ENCODE peak calls at places on chromosome 7, in six cellular contexts. One of them, this sample, is unnamed.

GRCh38 chr7:356087-356486 is 66.1 kb downstream of the FOXL3 start:
- DNase-seq in activated naive CD4-positive, alpha-beta T cell: no peak
- DNase-seq in stimulated activated CD4-positive, alpha-beta T cell treated with anti-CD3 and anti-CD28 coated beads, Interleukin-4, amount 100 ng/mL, for 1 hour: no peak
- DNase-seq in activated naive CD8-positive, alpha-beta T cell treated with anti-CD3 and anti-CD28 coated beads, Interleukin-2, amount 50 U/mL, for 24 hours: no peak
- DNase-seq in ACHN: no peak
- DNase-seq in AG09319: no peak
- DNase-seq in this sample: no peak

GRCh38 chr7:39979406-39980073 is 29.5 kb downstream of the CDK13 start:
- DNase-seq in activated naive CD4-positive, alpha-beta T cell: no peak
- DNase-seq in stimulated activated CD4-positive, alpha-beta T cell treated with anti-CD3 and anti-CD28 coated beads, Interleukin-4, amount 100 ng/mL, for 1 hour: no peak
- DNase-seq in activated naive CD8-positive, alpha-beta T cell treated with anti-CD3 and anti-CD28 coated beads, Interleukin-2, amount 50 U/mL, for 24 hours: no peak
- DNase-seq in ACHN: no peak
- DNase-seq in AG09319: no peak
- DNase-seq in this sample: no peak

GRCh38 chr7:155974186-155974897 is 162.1 kb upstream of the SHH start:
- DNase-seq in activated naive CD4-positive, alpha-beta T cell: no peak
- DNase-seq in stimulated activated CD4-positive, alpha-beta T cell treated with anti-CD3 and anti-CD28 coated beads, Interleukin-4, amount 100 ng/mL, for 1 hour: no peak
- DNase-seq in activated naive CD8-positive, alpha-beta T cell treated with anti-CD3 and anti-CD28 coated beads, Interleukin-2, amount 50 U/mL, for 24 hours: no peak
- DNase-seq in ACHN: no peak
- DNase-seq in AG09319: no peak
- DNase-seq in this sample: no peak

GRCh38 chr7:14691034-14691433 is 211.5 kb downstream of the DGKB start:
- DNase-seq in activated naive CD4-positive, alpha-beta T cell: no peak
- DNase-seq in stimulated activated CD4-positive, alpha-beta T cell treated with anti-CD3 and anti-CD28 coated beads, Interleukin-4, amount 100 ng/mL, for 1 hour: no peak
- DNase-seq in activated naive CD8-positive, alpha-beta T cell treated with anti-CD3 and anti-CD28 coated beads, Interleukin-2, amount 50 U/mL, for 24 hours: no peak
- DNase-seq in ACHN: no peak
- DNase-seq in AG09319: no peak
- DNase-seq in this sample: no peak

GRCh38 chr7:26668821-26669220 is 195.6 kb downstream of the SKAP2 start:
- DNase-seq in activated naive CD4-positive, alpha-beta T cell: no peak
- DNase-seq in stimulated activated CD4-positive, alpha-beta T cell treated with anti-CD3 and anti-CD28 coated beads, Interleukin-4, amount 100 ng/mL, for 1 hour: no peak
- DNase-seq in activated naive CD8-positive, alpha-beta T cell treated with anti-CD3 and anti-CD28 coated beads, Interleukin-2, amount 50 U/mL, for 24 hours: no peak
- DNase-seq in ACHN: peak; percentile 83
- DNase-seq in AG09319: no peak
- DNase-seq in this sample: no peak

GRCh38 chr7:92461027-92462003 is 14.0 kb downstream of the GATAD1 start:
- DNase-seq in activated naive CD4-positive, alpha-beta T cell: no peak
- DNase-seq in stimulated activated CD4-positive, alpha-beta T cell treated with anti-CD3 and anti-CD28 coated beads, Interleukin-4, amount 100 ng/mL, for 1 hour: peak; percentile 7
- DNase-seq in activated naive CD8-positive, alpha-beta T cell treated with anti-CD3 and anti-CD28 coated beads, Interleukin-2, amount 50 U/mL, for 24 hours: peak; percentile 10
- DNase-seq in ACHN: peak; percentile 83
- DNase-seq in AG09319: no peak
- DNase-seq in this sample: no peak

GRCh38 chr7:91182819-91183405 is 81.3 kb upstream of the FZD1 start:
- DNase-seq in activated naive CD4-positive, alpha-beta T cell: no peak
- DNase-seq in stimulated activated CD4-positive, alpha-beta T cell treated with anti-CD3 and anti-CD28 coated beads, Interleukin-4, amount 100 ng/mL, for 1 hour: no peak
- DNase-seq in activated naive CD8-positive, alpha-beta T cell treated with anti-CD3 and anti-CD28 coated beads, Interleukin-2, amount 50 U/mL, for 24 hours: no peak
- DNase-seq in ACHN: no peak
- DNase-seq in AG09319: peak; percentile 83
- DNase-seq in this sample: no peak

GRCh38 chr7:87797798-87798403 is 78.3 kb downstream of the SLC25A40 start:
- DNase-seq in activated naive CD4-positive, alpha-beta T cell: no peak
- DNase-seq in stimulated activated CD4-positive, alpha-beta T cell treated with anti-CD3 and anti-CD28 coated beads, Interleukin-4, amount 100 ng/mL, for 1 hour: no peak
- DNase-seq in activated naive CD8-positive, alpha-beta T cell treated with anti-CD3 and anti-CD28 coated beads, Interleukin-2, amount 50 U/mL, for 24 hours: no peak
- DNase-seq in ACHN: peak; percentile 81
- DNase-seq in AG09319: peak; percentile 12
- DNase-seq in this sample: no peak

GRCh38 chr7:87328281-87328680 is 17.2 kb upstream of the CROT start:
- DNase-seq in activated naive CD4-positive, alpha-beta T cell: no peak
- DNase-seq in stimulated activated CD4-positive, alpha-beta T cell treated with anti-CD3 and anti-CD28 coated beads, Interleukin-4, amount 100 ng/mL, for 1 hour: no peak
- DNase-seq in activated naive CD8-positive, alpha-beta T cell treated with anti-CD3 and anti-CD28 coated beads, Interleukin-2, amount 50 U/mL, for 24 hours: no peak
- DNase-seq in ACHN: peak; percentile 51
- DNase-seq in AG09319: peak; percentile 3
- DNase-seq in this sample: no peak

GRCh38 chr7:21154592-21154991 is 273.3 kb upstream of the SP4 start:
- DNase-seq in activated naive CD4-positive, alpha-beta T cell: no peak
- DNase-seq in stimulated activated CD4-positive, alpha-beta T cell treated with anti-CD3 and anti-CD28 coated beads, Interleukin-4, amount 100 ng/mL, for 1 hour: no peak
- DNase-seq in activated naive CD8-positive, alpha-beta T cell treated with anti-CD3 and anti-CD28 coated beads, Interleukin-2, amount 50 U/mL, for 24 hours: no peak
- DNase-seq in ACHN: no peak
- DNase-seq in AG09319: no peak
- DNase-seq in this sample: no peak

GRCh38 chr7:73879977-73880681 is 19.2 kb downstream of the TMEM270 start:
- DNase-seq in activated naive CD4-positive, alpha-beta T cell: no peak
- DNase-seq in stimulated activated CD4-positive, alpha-beta T cell treated with anti-CD3 and anti-CD28 coated beads, Interleukin-4, amount 100 ng/mL, for 1 hour: no peak
- DNase-seq in activated naive CD8-positive, alpha-beta T cell treated with anti-CD3 and anti-CD28 coated beads, Interleukin-2, amount 50 U/mL, for 24 hours: no peak
- DNase-seq in ACHN: no peak
- DNase-seq in AG09319: peak; percentile 59
- DNase-seq in this sample: peak; percentile 89

GRCh38 chr7:42596737-42597136 is 315.1 kb downstream of the C7orf25 start:
- DNase-seq in activated naive CD4-positive, alpha-beta T cell: no peak
- DNase-seq in stimulated activated CD4-positive, alpha-beta T cell treated with anti-CD3 and anti-CD28 coated beads, Interleukin-4, amount 100 ng/mL, for 1 hour: no peak
- DNase-seq in activated naive CD8-positive, alpha-beta T cell treated with anti-CD3 and anti-CD28 coated beads, Interleukin-2, amount 50 U/mL, for 24 hours: no peak
- DNase-seq in ACHN: no peak
- DNase-seq in AG09319: no peak
- DNase-seq in this sample: no peak

GRCh38 chr7:127566242-127566641 is 19.2 kb downstream of the GCC1 start:
- DNase-seq in activated naive CD4-positive, alpha-beta T cell: no peak
- DNase-seq in stimulated activated CD4-positive, alpha-beta T cell treated with anti-CD3 and anti-CD28 coated beads, Interleukin-4, amount 100 ng/mL, for 1 hour: no peak
- DNase-seq in activated naive CD8-positive, alpha-beta T cell treated with anti-CD3 and anti-CD28 coated beads, Interleukin-2, amount 50 U/mL, for 24 hours: no peak
- DNase-seq in ACHN: no peak
- DNase-seq in AG09319: no peak
- DNase-seq in this sample: no peak

This sample was measured in right lobe of liver.